ENCODE peak calls at places on chromosomes 6 and 20, in six cellular contexts. T is mesenchymal stem cell, M is IMR-90, G is H1, Q is H9, J is trophoblast cell. L is an unnamed sample.

GRCh38 chr20:19336601-19337000 is 124.2 kb downstream of the SLC24A3 start:
- DNase-seq in G (no peak), T (no peak), J (no peak), M (no peak), Q (no peak), L (no peak)

GRCh38 chr20:6576721-6577120 is 190.8 kb upstream of the BMP2 start:
- DNase-seq in M (peak; percentile 12), Q (no peak), G (no peak), J (no peak), T (no peak), L (no peak)

GRCh38 chr6:144804246-144804790 is 519.2 kb downstream of the UTRN start:
- DNase-seq in G (no peak), Q (no peak), T (no peak), J (no peak), M (peak; percentile 11), L (no peak)

GRCh38 chr6:112691289-112691688 is 344.2 kb downstream of the RFPL4B start:
- DNase-seq in T (peak; percentile 83), M (peak; percentile 91), J (no peak), Q (no peak), G (no peak), L (no peak)

GRCh38 chr20:47360489-47361267 is 4.2 kb upstream of the ZMYND8 start:
- DNase-seq in J (peak; percentile 63), M (peak; percentile 98), G (peak; percentile 66), T (peak; percentile 86), Q (peak; percentile 75), L (peak; percentile 84)

GRCh38 chr6:158782432-158783166 is 36.6 kb downstream of the EZR start:
- DNase-seq in G (no peak), T (no peak), J (no peak), Q (no peak), M (no peak), L (no peak)

GRCh38 chr6:100240798-100241197 is 223.9 kb downstream of the SIM1 start:
- DNase-seq in J (no peak), Q (no peak), M (no peak), G (no peak), T (no peak), L (no peak)

GRCh38 chr20:25300496-25301170 is 52.7 kb downstream of the PYGB start:
- DNase-seq in T (peak; percentile 54), M (peak; percentile 42), J (no peak), Q (no peak), G (no peak), L (no peak)

GRCh38 chr20:38272961-38273360 is 12.4 kb upstream of the KIAA1755 start:
- DNase-seq in T (peak; percentile 77), Q (no peak), J (peak; percentile 22), G (no peak), M (peak; percentile 88), L (no peak)

GRCh38 chr6:122692807-122693580 is 82.8 kb downstream of the PKIB start:
- DNase-seq in T (no peak), M (no peak), Q (no peak), G (no peak), J (no peak), L (no peak)

GRCh38 chr6:56199956-56200355 is 47.4 kb downstream of the COL21A1 start:
- DNase-seq in M (peak; percentile 22), J (peak; percentile 1), Q (no peak), T (peak; percentile 76), G (no peak), L (no peak)

GRCh38 chr6:75752365-75752764 is 3.3 kb downstream of the MYO6 start:
- DNase-seq in J (no peak), M (peak; percentile 24), G (no peak), Q (no peak), T (peak; percentile 36), L (no peak)

GRCh38 chr20:25177890-25178321 is 17.6 kb upstream of the ENTPD6 start:
- DNase-seq in G (no peak), Q (no peak), T (no peak), J (no peak), M (no peak), L (no peak)

GRCh38 chr6:98529364-98529763 is 305.0 kb upstream of the POU3F2 start:
- DNase-seq in J (no peak), Q (no peak), G (no peak), M (no peak), T (no peak), L (no peak)

GRCh38 chr6:62086047-62086446 is 200.0 kb downstream of the KHDRBS2 start:
- DNase-seq in Q (no peak), M (no peak), J (no peak), G (no peak), T (no peak), L (no peak)

GRCh38 chr20:64232794-64233193 is 22.8 kb upstream of the PCMTD2 start:
- DNase-seq in J (no peak), Q (no peak), T (no peak), G (no peak), M (no peak), L (no peak)

GRCh38 chr20:4099905-4100675 is 84.7 kb upstream of the RNF24 start:
- DNase-seq in T (no peak), M (peak; percentile 48), Q (no peak), J (no peak), G (no peak), L (no peak)

GRCh38 chr6:111589366-111589765 is 16.3 kb downstream of the TRAF3IP2 start:
- DNase-seq in J (peak; percentile 63), M (peak; percentile 83), G (no peak), Q (no peak), T (peak; percentile 71), L (no peak)

GRCh38 chr6:135014353-135014832 is 40.2 kb downstream of the HBS1L start:
- DNase-seq in T (no peak), G (no peak), Q (no peak), M (no peak), J (no peak), L (no peak)

GRCh38 chr6:658244-658643 is 1.3 kb upstream of the HUS1B start:
- DNase-seq in G (no peak), J (no peak), M (peak; percentile 88), T (peak; percentile 83), Q (no peak), L (no peak)

GRCh38 chr6:657743-658142 is 843 bp upstream of the HUS1B start:
- DNase-seq in M (no peak), G (no peak), T (no peak), J (no peak), Q (no peak), L (no peak)

GRCh38 chr6:659179-659578 is 2.3 kb upstream of the HUS1B start:
- DNase-seq in G (no peak), M (no peak), T (no peak), J (no peak), Q (peak; percentile 35), L (no peak)

GRCh38 chr6:656460-657252 is at the start of gene HUS1B:
- DNase-seq in T (no peak), J (no peak), Q (peak; percentile 58), G (no peak), M (no peak), L (no peak)

GRCh38 chr6:659716-660581 is 3.0 kb upstream of the HUS1B start:
- DNase-seq in G (peak; percentile 63), J (no peak), Q (peak; percentile 88), M (no peak), T (no peak), L (no peak)
- H3K4ac ChIP-seq in G (peak overlapping the region; percentile 96), J (peak overlapping the region; percentile 53), Q (peak overlapping the region; percentile 53), M (no peak overlapping the region), T (peak overlapping the region; percentile 41), L (no peak overlapping the region)

GRCh38 chr20:51010043-51010365 is 12.9 kb downstream of the KCNG1 start:
- DNase-seq in T (no peak), M (no peak), Q (no peak), G (no peak), J (no peak), L (no peak)

GRCh38 chr20:51013577-51014330 is 9.2 kb downstream of the KCNG1 start:
- DNase-seq in M (no peak), J (no peak), T (no peak), G (no peak), Q (no peak), L (no peak)

GRCh38 chr20:51009303-51010042 is 13.4 kb downstream of the KCNG1 start:
- DNase-seq in T (no peak), M (no peak), J (no peak), Q (no peak), G (no peak), L (no peak)

GRCh38 chr20:51012357-51012756 is 10.6 kb downstream of the KCNG1 start:
- DNase-seq in T (no peak), Q (no peak), M (no peak), G (no peak), J (no peak), L (no peak)

GRCh38 chr20:51011479-51011878 is 11.4 kb downstream of the KCNG1 start:
- DNase-seq in Q (no peak), J (no peak), G (no peak), M (no peak), T (no peak), L (no peak)
- H4K91ac ChIP-seq in Q (no peak overlapping the region), J (no peak overlapping the region), G (no peak overlapping the region), M (no peak overlapping the region), T (no peak overlapping the region), L (no peak overlapping the region)

DNA sequence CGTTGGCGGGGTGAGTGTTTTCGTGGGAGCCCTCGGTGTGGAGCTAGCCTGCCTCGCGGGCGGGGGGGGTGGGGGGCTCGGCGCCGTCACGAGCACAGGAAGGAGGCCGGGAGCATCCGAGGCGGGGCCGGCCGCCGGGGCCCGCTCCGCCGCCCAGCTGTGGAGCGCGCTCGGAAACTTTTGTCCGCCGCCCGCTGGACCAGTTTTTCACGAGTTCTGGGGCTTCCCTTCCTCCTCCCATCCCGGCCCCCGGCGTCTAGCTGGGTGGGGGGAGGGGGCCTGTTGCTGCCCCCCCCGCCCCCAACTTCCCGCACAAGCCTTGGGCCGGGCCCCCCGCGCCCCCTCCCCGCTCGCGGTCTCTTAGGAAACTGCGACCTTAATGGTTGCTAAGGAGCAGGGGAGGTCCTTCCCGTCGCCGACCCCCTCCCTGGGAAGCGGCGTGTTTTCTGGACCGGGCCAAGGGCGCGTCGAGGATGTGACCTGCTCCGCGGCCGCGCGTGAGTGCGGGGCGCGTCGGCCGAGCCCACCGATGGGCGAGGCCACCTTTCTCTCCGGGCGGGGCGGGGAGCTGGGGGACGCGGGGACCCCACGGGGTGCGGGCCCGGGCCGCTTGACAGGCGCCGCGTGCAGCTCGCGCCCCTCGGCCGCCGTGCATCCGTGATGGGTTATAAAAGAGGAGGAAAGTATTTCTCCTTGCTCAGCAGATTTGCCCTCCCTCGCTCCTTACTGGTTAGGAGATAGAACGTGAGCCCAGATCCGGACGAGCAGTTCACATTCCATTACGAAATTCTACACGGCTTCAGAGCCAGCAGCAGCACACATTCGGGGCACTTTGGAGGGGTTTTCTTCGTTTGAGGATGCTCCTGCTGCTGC is 1.4 kb downstream of the RREB1 start:
- DNase-seq in M (peak; percentile 82), J (peak; percentile 66), T (peak; percentile 85), G (no peak), Q (no peak), L (no peak)
- H3K4ac ChIP-seq in M (peak overlapping the region; percentile 70), J (peak overlapping the region; percentile 96), T (peak overlapping the region; percentile 98), G (no peak overlapping the region), Q (no peak overlapping the region), L (no peak overlapping the region)

DNA sequence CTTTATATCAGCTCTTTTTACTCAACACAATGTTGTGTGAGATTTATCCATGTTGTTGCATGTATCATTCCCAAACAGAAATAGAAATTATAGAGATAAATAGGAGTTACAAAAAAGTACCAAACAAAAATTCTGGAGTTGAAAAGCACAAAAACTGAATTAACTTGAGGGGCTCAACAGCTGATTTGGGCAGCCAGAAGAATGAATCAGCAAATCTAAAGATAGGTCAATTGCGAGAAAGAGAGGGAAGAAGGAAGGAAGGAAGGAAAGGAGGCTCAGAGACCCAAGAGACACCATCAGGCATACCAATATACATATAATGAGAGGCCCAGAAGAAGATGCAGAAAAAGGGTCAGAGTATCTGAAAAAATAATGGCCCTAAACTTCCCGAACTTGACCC is 98.9 kb downstream of the ATG5 start:
- DNase-seq in M (no peak), T (no peak), J (no peak), Q (no peak), G (no peak), L (no peak)
- H4K91ac ChIP-seq in M (no peak overlapping the region), T (no peak overlapping the region), J (no peak overlapping the region), Q (no peak overlapping the region), G (no peak overlapping the region), L (no peak overlapping the region)

GRCh38 chr20:58078741-58079522 is 149.5 kb downstream of the ANKRD60 start:
- DNase-seq in T (no peak), M (no peak), J (no peak), G (peak; percentile 22), Q (no peak), L (no peak)
- H3K4ac ChIP-seq in T (no peak overlapping the region), M (no peak overlapping the region), J (no peak overlapping the region), G (no peak overlapping the region), Q (no peak overlapping the region), L (no peak overlapping the region)

L was measured in neuronal stem cell.